ENCODE peak calls at places on chromosomes 16 and 17, in five cellular contexts. F, M, C, G and N are unnamed samples.

GRCh38 chr17:69506489-69506888 is 92.0 kb downstream of the MAP2K6 start:
- DNase-seq in C (no peak), F (peak), M (no peak), G (no peak), N (no peak)

GRCh38 chr17:77946900-77947643 is 11.4 kb upstream of the TNRC6C start:
- DNase-seq in G (no peak), M (no peak), F (no peak), C (no peak), N (no peak)

GRCh38 chr17:64306850-64307463 is 43.9 kb upstream of the TEX2 start:
- DNase-seq in C (peak), G (peak), F (peak), M (peak), N (no peak)

GRCh38 chr16:12542818-12543699 is 260.6 kb downstream of the CPPED1 start:
- DNase-seq in G (no peak), F (no peak), C (no peak), M (no peak), N (no peak)

GRCh38 chr17:44930667-44931066 is 15.4 kb upstream of the GFAP start:
- DNase-seq in G (no peak), F (no peak), C (no peak), M (peak), N (no peak)

GRCh38 chr17:38415250-38416194 is 12.7 kb upstream of the ARHGAP23 start:
- DNase-seq in C (peak), G (no peak), F (peak), M (no peak), N (no peak)

GRCh38 chr16:77212736-77213541 is 13.7 kb downstream of the SYCE1L start:
- DNase-seq in G (peak), C (peak), F (peak), M (no peak), N (no peak)

GRCh38 chr17:79255926-79256325 is 181.3 kb downstream of the ENGASE start:
- DNase-seq in M (no peak), G (no peak), F (no peak), C (no peak), N (no peak)

GRCh38 chr17:21313320-21313719 is 28.8 kb downstream of the MAP2K3 start:
- DNase-seq in F (no peak), G (no peak), M (peak), C (no peak), N (no peak)

GRCh38 chr16:77679336-77679735 is 43.0 kb upstream of the NUDT7 start:
- DNase-seq in G (no peak), C (no peak), M (no peak), F (no peak), N (no peak)

GRCh38 chr17:72381597-72382397 is 261.0 kb downstream of the SOX9 start:
- DNase-seq in F (peak), G (no peak), M (no peak), C (no peak), N (no peak)

GRCh38 chr17:3710951-3711383 is 12.7 kb upstream of the HASPIN start:
- DNase-seq in M (no peak), G (no peak), F (peak), C (peak), N (no peak)

GRCh38 chr17:61372436-61372835 is 27.2 kb upstream of the TBX2 start:
- DNase-seq in M (no peak), F (no peak), G (no peak), C (no peak), N (no peak)

GRCh38 chr17:48633266-48633816 is 7.2 kb upstream of the HOXB9 start:
- DNase-seq in C (no peak), F (no peak), M (no peak), G (no peak), N (no peak)

GRCh38 chr17:82952019-82952418 is 112.2 kb upstream of the ZNF750 start:
- DNase-seq in C (no peak), G (no peak), F (no peak), M (peak), N (no peak)

GRCh38 chr17:17683710-17684365 is 2.6 kb downstream of the RAI1 start:
- DNase-seq in C (no peak), G (no peak), M (no peak), F (no peak), N (no peak)

GRCh38 chr16:66491716-66492064 is 58.2 kb downstream of the TK2 start:
- DNase-seq in M (peak), F (no peak), G (no peak), C (no peak), N (no peak)

GRCh38 chr17:40937384-40937819 is at the start of gene KRT23:
- DNase-seq in C (no peak), G (no peak), M (no peak), F (no peak), N (no peak)

GRCh38 chr17:9057310-9057709 is 36.0 kb downstream of the NTN1 start:
- DNase-seq in G (no peak), C (no peak), M (peak), F (no peak), N (no peak)

GRCh38 chr17:66920965-66921364 is 43.5 kb upstream of the CACNG4 start:
- DNase-seq in F (no peak), M (no peak), C (no peak), G (no peak), N (no peak)

GRCh38 chr16:84194470-84195200 is 3.7 kb downstream of the ADAD2 start:
- DNase-seq in G (no peak), M (no peak), C (no peak), F (no peak), N (no peak)
- H3K4me3 ChIP-seq in G (no peak), M (no peak), C (no peak), F (no peak), N (no peak)

GRCh38 chr17:7393613-7394451 is 493 bp downstream of the PLSCR3 start:
- DNase-seq in F (peak), C (no peak), G (no peak), M (no peak), N (no peak)
- TF ChIP-seq CTCF in F (no peak), C (no peak), G (no peak), M (no peak), N (no peak)

GRCh38 chr16:56658476-56658875 is 717 bp downstream of the MT1F start:
- DNase-seq in C (no peak), G (no peak), M (no peak), F (no peak), N (no peak)
- H3K4me3 ChIP-seq in C (no peak), G (no peak), M (peak), F (peak), N (peak)

DNA sequence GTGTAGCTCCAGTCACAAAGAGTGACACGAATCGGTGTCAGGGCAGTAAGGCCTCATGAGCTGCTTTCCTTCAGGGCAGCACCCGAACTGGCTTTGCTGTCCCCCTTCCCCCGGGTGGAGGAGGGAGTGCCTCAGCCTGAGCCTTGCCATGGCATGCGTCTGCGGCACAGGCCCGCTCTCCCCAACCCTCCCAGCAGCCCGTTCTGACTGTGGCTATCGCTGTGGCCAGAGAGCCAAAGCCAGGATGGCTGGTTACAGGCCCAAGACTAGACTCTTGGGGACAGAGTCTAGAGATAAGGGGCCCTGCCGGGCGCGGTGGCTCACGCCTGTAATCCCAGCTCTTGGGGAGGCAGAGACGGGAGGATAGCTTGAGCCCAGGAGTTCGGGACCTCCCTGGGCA is 25.9 kb downstream of the CLUH start:
- DNase-seq in F (no peak), M (no peak), C (no peak), G (no peak), N (no peak)
- TF ChIP-seq CTCF in F (no peak), M (no peak), C (no peak), G (no peak), N (no peak)

DNA sequence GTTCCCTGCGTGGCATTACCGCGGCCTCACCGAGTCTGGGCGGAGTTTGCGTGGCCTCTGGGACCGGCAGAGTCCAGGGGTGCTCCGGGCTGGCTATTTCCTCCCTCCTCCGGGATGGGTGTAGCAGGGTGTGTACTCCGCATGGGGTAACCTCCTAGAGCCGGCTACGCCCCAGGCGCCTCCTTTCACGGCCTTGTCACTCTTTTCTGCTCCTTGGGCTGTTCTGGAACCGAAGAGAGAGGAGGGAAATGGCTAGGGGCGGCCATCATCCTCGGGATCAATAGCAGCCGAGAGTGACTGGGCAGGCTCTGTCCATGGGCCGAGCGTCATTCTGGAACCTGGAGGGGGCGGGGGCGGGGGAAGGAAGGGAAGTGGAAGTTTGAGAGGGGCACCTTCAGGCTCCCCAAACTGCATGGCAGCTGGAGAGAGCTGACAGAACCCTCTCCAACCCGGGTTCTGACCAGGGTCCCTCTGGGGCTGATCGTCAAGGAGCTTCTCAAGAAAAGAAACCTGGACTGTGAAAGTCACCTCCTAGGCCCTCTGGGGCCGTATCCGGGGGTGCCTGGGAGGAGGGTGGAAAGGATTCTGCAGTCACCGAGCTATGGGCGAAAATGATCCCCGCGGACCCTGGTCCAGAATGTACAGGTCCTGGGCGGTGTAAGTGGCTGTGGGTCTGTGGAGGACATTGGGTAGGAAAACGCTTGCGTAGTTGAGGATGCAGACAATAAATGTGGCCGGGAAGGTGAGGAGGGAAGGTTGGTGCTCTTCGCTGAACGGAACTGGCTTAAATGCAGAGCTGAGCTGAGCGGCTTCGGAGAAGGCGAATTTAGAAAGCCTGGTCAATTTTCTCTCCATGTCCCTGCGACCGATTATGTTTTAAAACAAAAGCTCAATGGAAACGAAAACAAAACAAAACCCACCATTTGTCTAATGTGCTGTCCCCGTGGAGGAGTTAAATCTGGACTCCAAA is 3.8 kb upstream of the LHX1 start:
- DNase-seq in G (no peak), C (no peak), M (no peak), F (no peak), N (no peak)
- H3K4me3 ChIP-seq in G (no peak), C (no peak), M (no peak), F (no peak), N (peak)

DNA sequence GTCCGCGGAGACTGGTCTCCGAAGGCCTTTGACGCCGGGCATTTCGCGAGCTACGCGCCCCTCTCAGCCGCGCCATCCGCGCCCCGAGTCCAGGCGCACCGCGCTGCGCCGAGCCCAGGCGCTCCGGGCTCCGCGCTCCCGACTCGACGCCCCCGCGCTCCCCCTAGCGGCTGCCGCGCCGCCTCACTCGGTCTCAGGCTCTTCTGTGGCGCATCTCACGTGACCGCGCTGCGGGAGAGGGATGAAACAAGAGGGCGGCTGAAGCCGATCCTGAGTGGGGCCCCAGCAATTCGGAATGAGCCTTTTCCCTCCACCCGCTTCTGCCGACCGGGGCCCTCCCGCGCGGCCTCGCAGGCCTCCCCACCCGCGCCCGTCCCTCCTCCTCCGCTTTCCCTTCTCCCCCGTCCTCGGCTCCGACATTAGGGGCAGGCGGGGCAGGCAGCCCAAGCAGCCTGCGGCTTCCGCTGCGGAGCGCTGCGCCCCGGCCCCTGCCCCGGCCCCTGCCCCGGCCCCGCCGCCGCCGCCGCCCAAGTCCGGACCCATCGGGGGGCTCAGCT is 42.5 kb upstream of the AMZ2 start:
- DNase-seq in M (peak), G (peak), C (peak), F (peak), N (peak)
- TF ChIP-seq CTCF in M (peak), G (peak), C (peak), F (peak), N (peak)

DNA sequence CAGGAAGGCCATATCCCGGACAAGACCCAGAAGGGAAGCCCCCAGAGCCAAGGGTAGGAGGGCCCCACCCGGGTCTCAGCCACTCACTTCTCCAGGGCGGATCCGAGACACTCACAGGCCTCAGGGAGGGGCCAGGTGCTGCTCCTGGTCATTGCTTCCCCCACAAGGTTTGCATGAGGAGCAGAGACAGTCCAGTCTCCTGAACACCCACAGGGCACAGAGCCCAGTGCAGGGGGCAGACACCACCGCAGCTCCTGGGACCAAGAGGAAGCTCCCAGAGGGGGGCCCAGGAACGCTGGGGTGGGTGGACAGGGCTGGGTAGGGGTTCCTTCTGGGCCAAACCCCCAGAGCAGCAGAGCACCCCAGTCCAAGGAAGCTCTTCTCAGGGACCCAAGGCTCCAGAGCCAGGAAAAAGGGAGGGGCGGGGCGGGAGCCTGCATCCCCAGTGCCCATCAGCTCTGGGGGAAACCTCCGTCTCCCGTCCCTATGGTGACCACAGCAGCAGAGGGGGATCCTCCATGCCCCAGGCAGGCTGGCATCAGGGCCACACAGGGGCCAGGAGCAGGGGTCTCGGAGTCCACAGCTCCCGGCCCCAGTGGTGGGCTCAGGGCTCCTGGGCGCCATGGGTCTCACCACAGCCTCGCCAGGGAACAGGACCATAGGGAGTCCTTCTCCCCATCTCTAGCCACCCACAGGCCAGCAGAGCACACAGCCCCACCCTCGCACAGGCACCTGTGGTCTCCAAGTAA is 816 bp upstream of the MRPL28 start:
- DNase-seq in C (no peak), G (no peak), F (no peak), M (peak), N (no peak)
- H3K4me3 ChIP-seq in C (peak), G (no peak), F (peak), M (peak), N (peak)

GRCh38 chr16:85552980-85553435 is 60.1 kb upstream of the GSE1 start:
- DNase-seq in F (no peak), G (no peak), M (no peak), C (no peak), N (no peak)

GRCh38 chr16:85549766-85550421 is 63.2 kb upstream of the GSE1 start:
- DNase-seq in C (no peak), F (no peak), G (no peak), M (no peak), N (no peak)

GRCh38 chr16:85548375-85548774 is 64.7 kb upstream of the GSE1 start:
- DNase-seq in C (no peak), G (no peak), F (no peak), M (no peak), N (no peak)

GRCh38 chr16:85551319-85551978 is 61.7 kb upstream of the GSE1 start:
- DNase-seq in C (no peak), M (no peak), F (no peak), G (no peak), N (no peak)

GRCh38 chr16:85550422-85551318 is 62.5 kb upstream of the GSE1 start:
- DNase-seq in M (no peak), C (no peak), F (no peak), G (no peak), N (no peak)
- TF ChIP-seq CTCF in M (no peak), C (no peak), F (no peak), G (no peak), N (no peak)

GRCh38 chr16:70529051-70529777 is 5.6 kb downstream of the SF3B3 start:
- DNase-seq in G (no peak), M (no peak), F (peak), C (peak), N (no peak)
- H3K4me3 ChIP-seq in G (no peak), M (no peak), F (no peak), C (no peak), N (no peak)